ENCODE peak calls at places on chromosomes 7 and 10, in eight cellular contexts. M is CD4-positive, alpha-beta T cell; X is nephron progenitor cell; P is ovary; E is GM03348; J is GM13976; O is Right ventricle myocardium superior; S is tibial artery. B is an unnamed sample.

GRCh38 chr10:49615213-49615612 is 1.4 kb downstream of the CHAT start:
- DNase-seq in M (no peak), X (no peak), P (no peak), E (no peak), J (no peak), O (no peak), S (no peak), B (no peak)

GRCh38 chr7:7959979-7960670 is 8.5 kb upstream of the GLCCI1 start:
- DNase-seq in M (no peak), X (no peak), P (no peak), E (no peak), J (peak), O (no peak), S (no peak), B (no peak)

GRCh38 chr7:108076141-108076540 is 54.0 kb downstream of the LAMB4 start:
- DNase-seq in M (no peak), X (no peak), P (no peak), E (no peak), J (no peak), O (no peak), S (no peak), B (no peak)

GRCh38 chr7:74604326-74605020 is 53.0 kb upstream of the GTF2I start:
- DNase-seq in M (no peak), X (no peak), P (no peak), E (peak), J (no peak), O (peak), S (peak), B (no peak)

GRCh38 chr7:29987821-29988317 is 1.7 kb downstream of the SCRN1 start:
- DNase-seq in M (no peak), X (no peak), P (no peak), E (peak), J (peak), O (no peak), S (no peak), B (peak)

GRCh38 chr7:80210400-80210799 is 75.8 kb downstream of the GNAI1 start:
- DNase-seq in M (no peak), X (no peak), P (no peak), E (no peak), J (no peak), O (no peak), S (no peak), B (no peak)

GRCh38 chr7:73810991-73811360 is 19.8 kb upstream of the CLDN4 start:
- DNase-seq in M (no peak), X (no peak), P (no peak), E (no peak), J (peak), O (peak), S (no peak), B (peak)

GRCh38 chr10:76899490-76899889 is 738.1 kb downstream of the KCNMA1 start:
- DNase-seq in M (no peak), X (no peak), P (no peak), E (peak), J (no peak), O (no peak), S (no peak), B (no peak)

GRCh38 chr7:128591705-128592104 is 80.4 kb upstream of the GARIN1A start:
- DNase-seq in M (no peak), X (no peak), P (no peak), E (no peak), J (no peak), O (no peak), S (no peak), B (no peak)

GRCh38 chr7:131829911-131830310 is 273.5 kb upstream of the PODXL start:
- DNase-seq in M (no peak), X (peak), P (no peak), E (peak), J (no peak), O (no peak), S (no peak), B (peak)

GRCh38 chr10:70367195-70367796 is 15.1 kb downstream of the LRRC20 start:
- DNase-seq in M (no peak), X (no peak), P (no peak), E (no peak), J (no peak), O (no peak), S (no peak), B (no peak)

GRCh38 chr7:55185941-55186609 is 167.3 kb downstream of the EGFR start:
- DNase-seq in M (no peak), X (no peak), P (no peak), E (peak), J (no peak), O (no peak), S (no peak), B (no peak)

GRCh38 chr10:3500408-3500856 is 284.6 kb downstream of the KLF6 start:
- DNase-seq in M (no peak), X (peak), P (peak), E (peak), J (no peak), O (peak), S (peak), B (peak)

GRCh38 chr10:51124852-51125251 is 50.6 kb downstream of the PRKG1 start:
- DNase-seq in M (no peak), X (no peak), P (no peak), E (no peak), J (no peak), O (no peak), S (no peak), B (no peak)

GRCh38 chr7:67866054-67866453 is 869.4 kb downstream of the TYW1 start:
- DNase-seq in M (no peak), X (no peak), P (no peak), E (no peak), J (no peak), O (no peak), S (no peak), B (no peak)

GRCh38 chr7:9835204-9835603 is 1138.5 kb upstream of the PHF14 start:
- DNase-seq in M (no peak), X (no peak), P (no peak), E (no peak), J (no peak), O (no peak), S (no peak), B (no peak)

GRCh38 chr7:141014091-141014490 is 661 bp downstream of the MRPS33 start:
- DNase-seq in M (no peak), X (no peak), P (no peak), E (no peak), J (no peak), O (no peak), S (no peak), B (no peak)

GRCh38 chr7:112869111-112869774 is 79.0 kb upstream of the TMEM168 start:
- DNase-seq in M (peak), X (peak), P (no peak), E (no peak), J (peak), O (no peak), S (no peak), B (peak)

GRCh38 chr10:24207781-24208611 is 942 bp upstream of the KIAA1217 start:
- DNase-seq in M (no peak), X (no peak), P (no peak), E (no peak), J (no peak), O (no peak), S (no peak), B (peak)

B was measured in neural progenitor cell.